ENCODE peak calls at places on chromosomes 6 and 20, in nine cellular contexts. F is tibial nerve, Y is mammary epithelial cell, Z is fibroblast of lung, G is cardiac muscle cell, U is lung, B is left lung, L is BJ, P is ovary. Q is an unnamed sample.

GRCh38 chr6:31927242-31927867 is at the start of gene C2:
- DNase-seq in Y (no peak), G (no peak), F (no peak), B (no peak), Z (no peak), L (no peak), P (no peak), U (peak), Q (no peak)

GRCh38 chr6:4743026-4743425 is 33.2 kb upstream of the CDYL start:
- DNase-seq in P (no peak), G (no peak), Z (no peak), Y (no peak), F (no peak), U (no peak), L (no peak), B (no peak), Q (no peak)

GRCh38 chr6:133587841-133588240 is 301.1 kb upstream of the TCF21 start:
- DNase-seq in Y (no peak), B (no peak), U (no peak), P (no peak), G (no peak), L (peak), Z (peak), F (no peak), Q (no peak)

GRCh38 chr20:23061713-23062561 is 12.5 kb upstream of the THBD start:
- DNase-seq in F (no peak), P (peak), Y (no peak), U (no peak), L (peak), B (no peak), G (no peak), Z (peak), Q (no peak)

GRCh38 chr6:54206510-54206909 is 95.3 kb downstream of the MLIP start:
- DNase-seq in Z (no peak), B (no peak), F (no peak), G (no peak), U (no peak), L (no peak), Y (no peak), P (no peak), Q (no peak)

GRCh38 chr20:21100590-21101452 is 5.3 kb downstream of the LINC00237 start:
- DNase-seq in Y (no peak), Z (peak), L (no peak), U (no peak), G (no peak), B (peak), P (no peak), F (no peak), Q (no peak)

GRCh38 chr6:169543704-169544103 is 158.1 kb downstream of the WDR27 start:
- DNase-seq in F (no peak), L (no peak), B (no peak), Z (no peak), Y (no peak), G (no peak), P (no peak), U (no peak), Q (no peak)

GRCh38 chr6:111845441-111845871 is 27.8 kb downstream of the FYN start:
- DNase-seq in U (no peak), P (no peak), L (no peak), Z (no peak), G (no peak), F (no peak), B (no peak), Y (no peak), Q (no peak)

GRCh38 chr6:27592107-27592480 is 119.2 kb upstream of the ZNF184 start:
- DNase-seq in P (no peak), B (no peak), F (no peak), G (peak), L (no peak), Y (peak), Z (peak), U (no peak), Q (no peak)

GRCh38 chr6:47195251-47195650 is 114.5 kb downstream of the TNFRSF21 start:
- DNase-seq in Y (no peak), Z (peak), L (no peak), U (no peak), F (no peak), B (no peak), P (no peak), G (peak), Q (no peak)

GRCh38 chr6:15516923-15517560 is 145.8 kb downstream of the DTNBP1 start:
- DNase-seq in Y (no peak), L (no peak), F (no peak), P (no peak), B (no peak), G (no peak), Z (no peak), U (no peak), Q (no peak)

GRCh38 chr6:10793695-10794094 is 44.6 kb downstream of the MAK start:
- DNase-seq in G (no peak), U (no peak), P (no peak), B (no peak), Y (no peak), Z (no peak), L (no peak), F (no peak), Q (no peak)

GRCh38 chr6:149235130-149235561 is 82.4 kb upstream of the TAB2 start:
- DNase-seq in F (no peak), B (no peak), L (no peak), G (no peak), P (peak), Z (peak), U (peak), Y (peak), Q (peak)

GRCh38 chr6:136791296-136792065 is 796 bp downstream of the MAP3K5 start:
- DNase-seq in U (peak), L (no peak), G (peak), Y (peak), Z (peak), B (peak), P (peak), F (peak), Q (no peak)

DNA sequence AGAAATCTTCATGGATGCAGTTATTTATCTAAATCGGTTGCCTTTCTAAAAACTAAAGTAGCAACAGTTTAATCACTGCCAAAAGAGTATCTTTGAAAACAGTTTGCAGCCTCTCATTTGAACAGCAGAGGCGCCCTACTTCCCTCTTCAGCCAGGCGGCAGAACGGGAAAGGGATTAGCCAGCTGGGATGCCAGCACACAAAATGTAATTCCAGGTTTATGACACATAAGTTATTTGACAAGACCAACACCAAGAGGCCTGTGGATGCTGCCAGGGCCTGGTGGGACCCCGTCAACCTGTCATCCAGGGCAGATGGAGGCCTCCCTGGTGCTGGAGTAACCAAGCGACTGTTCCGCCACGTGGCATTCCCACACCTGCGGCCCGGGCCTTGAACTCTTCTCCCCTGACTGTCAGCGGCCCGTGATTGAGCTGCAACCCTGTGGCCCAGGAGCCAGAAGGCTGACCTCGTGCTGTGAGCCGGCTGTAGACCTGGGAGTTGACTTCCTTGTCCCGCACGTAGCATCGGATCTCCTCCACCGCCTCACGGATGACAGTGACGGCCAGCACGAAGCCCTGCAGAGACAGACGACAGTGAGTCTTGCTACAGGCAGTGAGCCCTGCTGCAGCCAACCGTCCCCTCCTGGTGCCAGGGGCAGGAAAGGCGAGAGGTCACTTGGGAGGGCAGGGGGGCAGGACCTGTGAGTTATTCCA is 55.5 kb downstream of the ATP9A start:
- DNase-seq in Z (peak), G (peak), U (no peak), P (no peak), L (no peak), B (no peak), Y (no peak), F (no peak), Q (peak)
- TF ChIP-seq CTCF in Z (peak), G (peak), U (no peak), P (no peak), L (peak), B (no peak), Y (peak), F (no peak), Q (peak)

GRCh38 chr6:52516269-52516668 is 60.6 kb downstream of the TRAM2 start:
- DNase-seq in G (no peak), Z (no peak), Y (no peak), F (no peak), U (no peak), B (no peak), L (no peak), P (no peak), Q (no peak)

GRCh38 chr6:52516943-52517342 is 59.9 kb downstream of the TRAM2 start:
- DNase-seq in P (no peak), Y (no peak), G (no peak), B (no peak), Z (no peak), U (no peak), L (no peak), F (no peak), Q (no peak)

GRCh38 chr6:52518279-52518944 is 58.4 kb downstream of the TRAM2 start:
- DNase-seq in Z (no peak), Y (no peak), B (no peak), U (no peak), F (no peak), L (no peak), G (no peak), P (no peak), Q (no peak)

GRCh38 chr6:52519618-52520017 is 57.2 kb downstream of the TRAM2 start:
- DNase-seq in B (no peak), L (no peak), F (no peak), U (no peak), P (no peak), G (no peak), Y (no peak), Z (no peak), Q (no peak)

DNA sequence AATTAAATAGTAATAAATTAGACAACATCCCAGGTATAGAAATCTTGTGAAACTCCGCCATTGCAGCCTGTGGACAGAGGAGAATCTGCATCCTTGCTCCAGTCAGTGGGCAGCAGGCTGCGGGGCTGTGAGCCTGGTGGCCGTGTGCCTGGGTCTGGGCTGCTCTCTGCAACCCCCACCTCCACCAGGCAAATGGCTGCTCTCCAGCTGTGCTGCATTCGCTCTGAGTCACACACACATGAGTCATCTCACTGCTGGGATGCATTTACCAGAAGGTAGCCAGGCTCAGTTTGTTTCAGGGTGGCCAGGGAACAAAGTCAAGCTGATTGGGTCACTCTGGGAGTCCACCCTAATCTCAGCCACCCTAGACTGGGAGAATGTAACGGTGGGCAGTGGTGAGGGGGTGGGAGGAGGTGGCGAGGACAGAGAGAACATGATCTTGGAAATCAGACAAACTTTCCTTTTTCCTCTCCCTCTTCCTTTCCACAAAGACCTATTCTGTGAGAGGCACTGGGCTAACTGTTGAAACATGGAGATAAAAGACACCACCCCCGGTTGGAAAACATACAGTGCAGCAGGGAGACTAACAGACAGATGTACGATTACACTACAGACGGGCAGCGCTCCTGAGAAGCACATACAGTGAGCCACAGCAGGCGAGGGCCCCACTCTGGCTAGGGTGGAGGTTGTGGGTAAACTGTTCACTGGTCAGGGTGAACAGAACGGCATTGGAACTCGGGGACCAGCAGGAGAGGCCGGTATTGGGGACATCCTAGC is 59.2 kb downstream of the TRAM2 start:
- DNase-seq in P (peak), Y (peak), B (no peak), U (peak), L (peak), Z (peak), F (peak), G (no peak), Q (peak)
- H3K4me3 ChIP-seq in P (no peak), Y (no peak), B (no peak), U (no peak), L (peak), Z (no peak), F (no peak), G (no peak), Q (no peak)

GRCh38 chr20:45944965-45945677 is 10.6 kb downstream of the PCIF1 start:
- DNase-seq in Y (no peak), B (no peak), L (no peak), F (no peak), Z (no peak), P (no peak), G (no peak), U (no peak), Q (no peak)
- TF ChIP-seq CTCF in Y (no peak), B (no peak), L (peak), F (no peak), Z (no peak), P (no peak), G (no peak), U (no peak), Q (peak)

GRCh38 chr6:160203953-160204352 is 54.7 kb downstream of the SLC22A2 start:
- DNase-seq in P (no peak), G (no peak), L (no peak), B (no peak), U (no peak), Z (no peak), Y (no peak), F (no peak), Q (no peak)
- H3K4me3 ChIP-seq in P (no peak), G (no peak), L (no peak), B (no peak), U (no peak), Z (no peak), Y (no peak), F (no peak), Q (no peak)

DNA sequence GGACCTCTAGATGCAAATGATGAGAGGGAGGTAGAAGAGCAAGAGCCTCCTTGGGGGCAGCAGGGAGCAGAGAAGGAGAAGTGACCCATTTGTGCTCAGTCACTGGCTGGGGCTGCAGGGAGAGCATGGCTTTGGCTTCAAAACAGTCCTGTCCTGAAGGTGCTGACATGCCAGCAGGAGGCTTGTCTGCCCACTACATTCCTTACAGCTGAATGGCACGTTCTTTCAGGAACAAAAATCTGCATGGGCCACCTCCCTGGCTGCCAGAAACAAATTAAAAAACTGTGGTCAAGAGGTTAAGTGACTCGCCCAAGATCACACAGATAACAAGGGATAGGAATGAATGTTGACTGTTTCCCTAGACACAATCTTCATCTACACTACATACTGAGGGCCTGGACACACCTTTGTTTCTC is 188.8 kb downstream of the HIVEP2 start:
- DNase-seq in P (no peak), L (peak), G (peak), F (no peak), B (no peak), Y (peak), U (no peak), Z (peak), Q (no peak)
- TF ChIP-seq CTCF in P (no peak), L (peak), G (peak), F (no peak), B (no peak), Y (no peak), U (no peak), Z (no peak), Q (no peak)

DNA sequence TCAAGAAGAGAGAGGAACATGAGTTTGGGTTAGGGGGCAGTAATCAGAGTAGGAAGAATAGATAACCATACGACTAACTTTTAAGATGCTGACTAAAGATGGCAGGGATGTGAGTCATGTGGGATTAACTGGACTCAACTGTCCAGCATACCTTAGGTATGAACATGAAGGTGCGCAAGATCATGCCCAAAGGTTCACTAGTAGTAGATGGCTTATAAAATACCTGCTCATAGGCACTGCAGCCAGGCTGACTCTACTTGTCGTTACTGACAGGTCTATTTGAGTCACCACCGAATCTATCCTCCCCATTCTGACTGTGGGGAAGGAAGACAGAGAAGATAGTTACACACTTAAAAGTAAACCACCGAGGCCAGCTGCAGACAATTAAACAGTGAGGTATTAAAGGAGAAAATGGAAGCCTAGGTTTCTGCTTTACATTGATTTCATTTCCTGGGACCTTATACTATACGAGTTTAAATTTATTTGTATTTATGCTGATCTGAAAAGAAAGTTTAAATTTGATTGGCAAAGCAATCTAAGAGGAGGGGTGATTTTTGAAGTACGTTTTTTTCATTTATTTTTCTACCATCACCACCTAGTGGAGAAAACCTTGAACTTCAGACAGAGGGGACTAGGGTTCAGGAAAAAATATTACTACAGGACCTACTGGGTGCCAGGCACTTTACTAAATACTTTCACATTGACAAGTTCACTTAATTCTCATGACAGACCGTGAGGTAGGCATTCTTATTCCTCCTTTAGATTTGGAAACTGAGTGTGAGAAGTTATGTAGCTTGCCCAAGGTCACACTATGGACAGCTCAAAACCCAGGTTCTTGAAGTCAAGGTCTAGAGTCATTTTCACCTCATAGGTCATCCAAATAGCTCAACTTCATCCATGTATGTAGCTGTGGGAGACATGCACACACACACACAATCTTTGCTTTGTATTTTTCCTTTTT is 4.0 kb upstream of the WRNIP1 start:
- DNase-seq in U (no peak), B (no peak), L (no peak), P (no peak), G (no peak), Z (no peak), F (no peak), Y (peak), Q (no peak)
- H3K4me3 ChIP-seq in U (no peak), B (no peak), L (no peak), P (no peak), G (no peak), Z (no peak), F (no peak), Y (no peak), Q (no peak)

Q was measured in astrocyte of the cerebellum.